ENCODE peak calls at places on chromosome 5, in seven cellular contexts. H is hepatic stellate cell; S is GM10248; B is amniotic stem cell; R is CD8-positive, alpha-beta memory T cell; V is brain microvascular endothelial cell; K is central memory CD8-positive, alpha-beta T cell. Q is an unnamed sample.

GRCh38 chr5:150538007-150538917 is 30.3 kb downstream of the NDST1 start:
- DNase-seq in H (peak), S (no peak), B (no peak), R (no peak), V (peak), K (no peak), Q (peak)

GRCh38 chr5:43141211-43141610 is 20.5 kb downstream of the ZNF131 start:
- DNase-seq in H (peak), S (no peak), B (no peak), R (no peak), V (peak), K (no peak), Q (no peak)

GRCh38 chr5:83711982-83712601 is 8.6 kb downstream of the HAPLN1 start:
- DNase-seq in H (no peak), S (peak), B (no peak), R (no peak), V (peak), K (no peak), Q (peak)

GRCh38 chr5:169263591-169263990 is 37.3 kb downstream of the SLIT3 start:
- DNase-seq in H (no peak), S (no peak), B (no peak), R (no peak), V (no peak), K (no peak), Q (no peak)

GRCh38 chr5:79535477-79536192 is 21.7 kb upstream of the HOMER1 start:
- DNase-seq in H (peak), S (no peak), B (no peak), R (no peak), V (no peak), K (no peak), Q (no peak)

GRCh38 chr5:144189800-144190429 is 19.2 kb downstream of the KCTD16 start:
- DNase-seq in H (no peak), S (peak), B (no peak), R (peak), V (peak), K (peak), Q (no peak)

GRCh38 chr5:141420855-141421488 is at the start of gene PCDHGA11:
- DNase-seq in H (no peak), S (peak), B (no peak), R (no peak), V (peak), K (no peak), Q (peak)

GRCh38 chr5:150119421-150120061 is 33.2 kb upstream of the CSF1R start:
- DNase-seq in H (no peak), S (no peak), B (no peak), R (no peak), V (no peak), K (no peak), Q (no peak)

GRCh38 chr5:126386146-126386545 is 37.1 kb upstream of the GRAMD2B start:
- DNase-seq in H (no peak), S (no peak), B (no peak), R (no peak), V (no peak), K (no peak), Q (no peak)

GRCh38 chr5:122187426-122187825 is 58.1 kb downstream of the ZNF474 start:
- DNase-seq in H (no peak), S (no peak), B (no peak), R (no peak), V (peak), K (no peak), Q (no peak)

GRCh38 chr5:93425102-93425501 is 155.9 kb downstream of the NR2F1-AS1 start:
- DNase-seq in H (no peak), S (no peak), B (no peak), R (no peak), V (no peak), K (no peak), Q (no peak)

GRCh38 chr5:87752362-87752761 is 339.6 kb upstream of the CCNH start:
- DNase-seq in H (no peak), S (no peak), B (no peak), R (no peak), V (no peak), K (no peak), Q (no peak)

GRCh38 chr5:30502277-30502676 is 691.2 kb upstream of the CDH6 start:
- DNase-seq in H (no peak), S (no peak), B (no peak), R (no peak), V (peak), K (no peak), Q (no peak)

GRCh38 chr5:61200582-61201155 is 38.4 kb upstream of the SMIM15 start:
- DNase-seq in H (no peak), S (no peak), B (no peak), R (no peak), V (peak), K (no peak), Q (peak)